ENCODE peak calls at places on chromosomes 2 and 18, in six cellular contexts. L is WTC11, V is GM23338, A is HepG2, J is GM12878, P is H1. D is an unnamed sample.

GRCh38 chr2:225270861-225271260 is 128.6 kb upstream of the NYAP2 start:
- DNase-seq in V (peak; percentile 9), J (peak; percentile 82), P (no peak), L (no peak), A (no peak), D (peak; percentile 46)

GRCh38 chr18:35683021-35683420 is 101.5 kb downstream of the GALNT1 start:
- DNase-seq in A (no peak), V (no peak), L (no peak), J (no peak), P (no peak), D (no peak)

GRCh38 chr2:118580651-118581050 is 266.8 kb downstream of the EN1 start:
- DNase-seq in P (no peak), A (no peak), J (no peak), V (no peak), L (no peak), D (no peak)

GRCh38 chr2:45992021-45992745 is 305.0 kb upstream of the EPAS1 start:
- DNase-seq in A (peak; percentile 95), P (no peak), J (no peak), V (no peak), L (no peak), D (no peak)

GRCh38 chr2:148906136-148906535 is 31.1 kb downstream of the KIF5C start:
- DNase-seq in A (no peak), J (no peak), L (no peak), V (no peak), P (no peak), D (no peak)

GRCh38 chr18:7980661-7981060 is 413.5 kb downstream of the PTPRM start:
- DNase-seq in P (no peak), L (no peak), V (no peak), J (no peak), A (no peak), D (no peak)

GRCh38 chr2:50953021-50953420 is 78.9 kb downstream of the NRXN1 start:
- DNase-seq in L (no peak), J (no peak), A (peak; percentile 1), P (no peak), V (no peak), D (no peak)

GRCh38 chr2:59366288-59366687 is 1125.2 kb upstream of the FANCL start:
- DNase-seq in J (no peak), A (no peak), P (no peak), L (no peak), V (no peak), D (no peak)

GRCh38 chr18:63869374-63869773 is 18.1 kb upstream of the SERPINB2 start:
- DNase-seq in L (no peak), P (no peak), J (no peak), A (no peak), V (no peak), D (no peak)

GRCh38 chr18:76997951-76998808 is 134.4 kb downstream of the MBP start:
- DNase-seq in L (no peak), J (no peak), P (no peak), A (no peak), V (no peak), D (no peak)

GRCh38 chr2:15429032-15429431 is 132.1 kb downstream of the NBAS start:
- DNase-seq in L (no peak), A (no peak), P (no peak), J (no peak), V (no peak), D (no peak)
- TF ChIP-seq CREB1 in L (no peak), A (no peak), P (no peak), J (no peak), V (no peak), D (no peak)

DNA sequence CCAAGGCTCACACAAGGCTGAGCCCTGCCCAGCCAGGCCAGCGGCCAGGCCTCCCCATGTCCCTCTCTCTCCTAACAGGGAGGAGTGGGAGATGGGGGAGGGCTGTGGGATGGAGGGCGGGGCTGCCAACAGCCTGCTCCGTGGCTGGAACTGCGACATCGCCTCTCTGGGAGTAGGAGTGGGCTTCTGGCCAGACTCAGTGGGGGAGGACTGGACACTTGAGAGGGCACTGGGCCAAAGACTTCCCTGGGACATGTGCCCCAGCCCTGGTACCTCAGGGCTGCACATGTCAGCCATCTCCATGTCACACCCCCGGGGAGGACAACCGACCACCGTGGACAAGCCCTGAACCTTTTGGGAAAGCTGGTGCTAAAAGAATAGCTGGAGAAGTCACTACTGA is 127.1 kb downstream of the MSH2 start:
- DNase-seq in A (no peak), J (no peak), V (no peak), P (no peak), L (no peak), D (no peak)
- TF ChIP-seq CREB1 in A (no peak), J (no peak), V (no peak), P (no peak), L (no peak), D (no peak)

DNA sequence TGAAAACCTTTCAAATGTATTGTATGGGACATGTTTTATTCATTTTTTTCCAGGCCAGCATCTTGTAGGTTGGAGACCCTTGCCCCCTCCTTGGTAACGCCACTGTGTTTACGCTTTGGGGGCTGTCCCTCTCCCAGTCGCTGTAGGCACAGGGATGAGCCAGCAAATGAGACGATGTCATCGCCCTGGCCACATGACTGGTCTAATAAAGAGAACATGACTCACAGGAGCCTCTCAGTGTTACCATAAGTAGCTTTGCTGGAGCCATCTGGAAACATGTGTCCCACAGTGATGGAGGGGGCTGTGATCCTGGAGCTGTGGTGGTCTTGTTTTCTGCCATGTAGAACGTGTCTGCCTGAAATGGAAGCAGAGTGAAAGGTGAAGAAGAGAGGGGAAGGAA is 78.9 kb downstream of the CD8B2 start:
- DNase-seq in V (no peak), J (no peak), L (no peak), A (peak; percentile 21), P (no peak), D (no peak)
- TF ChIP-seq CREB1 in V (no peak), J (no peak), L (no peak), A (no peak), P (no peak), D (no peak)

GRCh38 chr2:64766841-64767669 is 113.3 kb upstream of the SERTAD2 start:
- DNase-seq in L (no peak), P (no peak), A (no peak), J (no peak), V (no peak), D (no peak)
- TF ChIP-seq CREB1 in L (no peak), P (no peak), A (no peak), J (no peak), V (no peak), D (no peak)

GRCh38 chr2:16124881-16125613 is 184.7 kb downstream of the MYCN start:
- DNase-seq in V (no peak), J (no peak), A (no peak), P (no peak), L (no peak), D (no peak)

GRCh38 chr2:16123421-16123820 is 183.1 kb downstream of the MYCN start:
- DNase-seq in L (no peak), J (no peak), P (no peak), A (no peak), V (no peak), D (no peak)

GRCh38 chr2:16125614-16126125 is 185.3 kb downstream of the MYCN start:
- DNase-seq in L (no peak), A (no peak), P (no peak), V (no peak), J (no peak), D (no peak)

GRCh38 chr2:16122556-16122955 is 182.2 kb downstream of the MYCN start:
- DNase-seq in P (no peak), J (no peak), L (no peak), A (no peak), V (no peak), D (no peak)

GRCh38 chr2:16123881-16124780 is 183.8 kb downstream of the MYCN start:
- DNase-seq in J (no peak), A (no peak), V (no peak), L (no peak), P (no peak), D (no peak)
- TF ChIP-seq CREB1 in J (no peak), A (no peak), V (no peak), L (no peak), P (no peak), D (no peak)

GRCh38 chr2:209556354-209556961 is 132.6 kb downstream of the MAP2 start:
- DNase-seq in A (peak; percentile 32), L (no peak), V (peak; percentile 47), J (no peak), P (no peak), D (no peak)
- TF ChIP-seq CREB1 in A (no peak), L (no peak), V (no peak), J (no peak), P (no peak), D (no peak)

GRCh38 chr18:31581498-31582197 is 10.0 kb upstream of the TTR start:
- DNase-seq in L (no peak), A (peak; percentile 34), P (no peak), V (no peak), J (no peak), D (no peak)
- TF ChIP-seq CREB1 in L (no peak), A (no peak), P (no peak), V (no peak), J (no peak), D (no peak)

GRCh38 chr2:75614062-75614710 is 32.4 kb upstream of the MRPL19 start:
- DNase-seq in A (no peak), J (no peak), V (no peak), P (no peak), L (no peak), D (no peak)
- TF ChIP-seq CREB1 in A (no peak), J (no peak), V (no peak), P (no peak), L (no peak), D (no peak)

D was measured in K562.